ENCODE peak calls at places on chromosomes 13 and 19, in five cellular contexts. P, S, C, O and D are unnamed samples. For H3K36me3, the result is how much of the 10 kb centered on the place peaks cover.

GRCh38 chr13:23567792-23568480 is 2.3 kb upstream of the TNFRSF19 start:
- DNase-seq in P (no peak), S (no peak), C (no peak), O (no peak), D (no peak)

GRCh38 chr13:69677343-69677742 is 430.3 kb upstream of the ATXN8OS start:
- DNase-seq in P (no peak), S (no peak), C (no peak), O (no peak), D (no peak)

GRCh38 chr13:53343345-53343744 is 314.7 kb downstream of the OLFM4 start:
- DNase-seq in P (no peak), S (no peak), C (no peak), O (no peak), D (peak)

GRCh38 chr19:30664358-30665058 is 292.3 kb downstream of the ZNF536 start:
- DNase-seq in P (peak), S (no peak), C (no peak), O (no peak), D (no peak)

GRCh38 chr19:4319067-4319718 is 14.8 kb downstream of the FSD1 start:
- DNase-seq in P (no peak), S (no peak), C (no peak), O (no peak), D (no peak)

GRCh38 chr13:52869050-52869449 is 20.6 kb upstream of the PCDH8 start:
- DNase-seq in P (no peak), S (no peak), C (no peak), O (no peak), D (no peak)

GRCh38 chr13:80131204-80131603 is 209.7 kb downstream of the SPRY2 start:
- DNase-seq in P (peak), S (no peak), C (peak), O (no peak), D (no peak)

GRCh38 chr13:20389696-20390525 is 135.7 kb downstream of the CRYL1 start:
- DNase-seq in P (no peak), S (no peak), C (no peak), O (no peak), D (no peak)

GRCh38 chr13:41107104-41107571 is 25.5 kb downstream of the KBTBD6 start:
- DNase-seq in P (no peak), S (no peak), C (no peak), O (no peak), D (no peak)

DNA sequence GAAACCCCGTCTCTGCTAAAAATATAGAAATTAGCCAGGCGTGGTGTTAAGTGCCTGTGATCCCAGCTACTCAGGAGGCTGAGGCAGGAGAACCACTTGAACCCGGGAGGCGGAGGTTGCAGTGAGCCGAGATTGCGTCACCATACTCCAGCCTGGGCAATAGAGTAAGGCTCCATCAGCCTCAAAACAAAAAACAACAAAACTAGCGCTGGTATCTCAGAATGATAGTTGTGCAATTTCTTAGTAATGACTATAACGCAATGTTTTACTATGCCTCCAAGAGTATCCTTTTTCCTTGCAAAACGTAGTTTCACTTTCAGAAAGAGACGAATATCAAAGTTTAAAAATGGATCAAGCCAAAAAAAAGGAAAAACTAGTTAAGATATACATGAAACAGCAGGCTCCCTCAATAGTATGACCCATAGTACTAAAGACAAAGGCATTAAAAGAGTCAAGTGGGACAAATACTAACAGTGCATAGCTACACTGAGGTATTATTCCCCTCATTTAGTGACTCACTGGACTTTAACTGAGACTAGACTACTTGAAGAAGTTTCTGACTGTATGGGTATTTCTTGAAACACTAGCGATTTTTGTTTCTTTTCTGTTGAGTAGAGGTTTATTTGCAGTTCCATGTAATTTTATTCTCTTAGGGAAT is 10.5 kb upstream of the ITM2B start:
- DNase-seq in P (no peak), S (no peak), C (peak), O (no peak), D (no peak)
- H3K4me3 ChIP-seq in P (no peak), S (peak), C (peak), O (peak), D (no peak)

GRCh38 chr13:110457361-110457760 is 104.2 kb downstream of the RAB20 start:
- DNase-seq in P (peak), S (no peak), C (no peak), O (no peak), D (no peak)
- H3K36me3 ChIP-seq in P (under half), S (under half), C (half or more), O (under half), D (under half)

DNA sequence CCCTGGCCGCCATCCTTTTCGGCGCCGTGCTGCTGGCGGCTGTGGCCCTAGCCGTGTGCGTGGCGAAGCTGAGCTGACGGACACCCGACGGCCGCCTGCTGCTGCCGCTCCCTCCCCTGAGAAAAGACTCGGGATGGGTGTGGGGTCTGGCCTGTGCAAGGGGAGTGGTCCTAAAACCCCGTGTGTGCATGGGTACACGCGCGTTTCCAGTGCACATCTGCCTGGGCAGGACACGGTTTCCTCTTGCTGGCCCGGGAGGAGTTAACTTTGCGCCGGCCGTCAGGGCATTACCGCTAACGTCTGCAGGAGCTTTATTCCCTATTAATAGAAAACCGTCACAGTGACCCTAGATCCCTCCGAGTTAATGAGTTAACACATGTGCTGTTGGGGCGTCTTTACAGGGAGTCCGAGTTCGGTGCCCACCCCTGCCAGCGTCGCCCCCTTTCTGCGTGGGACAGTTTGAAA is 1.3 kb downstream of the RGS9BP start:
- DNase-seq in P (no peak), S (no peak), C (no peak), O (no peak), D (no peak)
- H3K4me3 ChIP-seq in P (no peak), S (no peak), C (peak), O (no peak), D (peak)

DNA sequence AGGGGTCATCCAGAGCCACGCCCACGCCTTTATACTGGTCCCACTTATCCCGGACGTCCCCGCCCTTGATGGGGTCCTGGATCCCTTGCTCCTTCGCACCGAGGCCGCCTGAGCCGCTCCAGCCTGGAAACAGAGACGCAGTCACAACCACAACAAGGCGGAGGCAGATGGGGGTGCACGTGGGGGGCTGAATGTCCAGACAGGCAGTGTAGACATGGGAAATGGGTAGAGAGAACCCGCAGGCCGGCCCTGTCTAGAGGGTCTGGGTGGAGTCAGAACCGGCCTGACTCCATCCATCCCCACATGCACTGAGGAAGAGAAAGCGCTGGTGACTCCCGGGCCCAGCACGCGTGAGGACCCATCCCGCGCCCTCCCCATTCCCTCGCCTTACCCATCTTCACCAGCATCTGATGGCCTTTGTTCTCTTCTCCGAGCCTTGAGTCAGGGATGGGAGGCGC is 23.0 kb downstream of the CHERP start:
- DNase-seq in P (no peak), S (no peak), C (no peak), O (no peak), D (no peak)
- H3K36me3 ChIP-seq in P (under half), S (under half), C (half or more), O (under half), D (half or more)

GRCh38 chr13:97307544-97307881 is 85.4 kb downstream of the MBNL2 start:
- DNase-seq in P (no peak), S (no peak), C (no peak), O (no peak), D (no peak)
- H3K4me3 ChIP-seq in P (no peak), S (no peak), C (no peak), O (no peak), D (no peak)

GRCh38 chr19:10829967-10830366 is 6.0 kb downstream of the TMED1 start:
- DNase-seq in P (no peak), S (no peak), C (no peak), O (no peak), D (no peak)

GRCh38 chr19:10831980-10832658 is 3.9 kb downstream of the TMED1 start:
- DNase-seq in P (no peak), S (no peak), C (no peak), O (no peak), D (no peak)

GRCh38 chr19:10828981-10829821 is 6.8 kb downstream of the TMED1 start:
- DNase-seq in P (no peak), S (no peak), C (no peak), O (no peak), D (no peak)

GRCh38 chr19:10830941-10831779 is 4.9 kb downstream of the TMED1 start:
- DNase-seq in P (no peak), S (no peak), C (no peak), O (no peak), D (no peak)

GRCh38 chr19:10830370-10830769 is 5.6 kb downstream of the TMED1 start:
- DNase-seq in P (no peak), S (no peak), C (no peak), O (no peak), D (no peak)
- H3K36me3 ChIP-seq in P (under half), S (under half), C (half or more), O (under half), D (under half)

GRCh38 chr19:18225355-18225701 is 910 bp downstream of the PDE4C start:
- DNase-seq in P (no peak), S (no peak), C (no peak), O (no peak), D (no peak)
- H3K4me3 ChIP-seq in P (no peak), S (no peak), C (no peak), O (no peak), D (no peak)

GRCh38 chr19:1636325-1637236 is 15.8 kb downstream of the TCF3 start:
- DNase-seq in P (no peak), S (no peak), C (no peak), O (no peak), D (no peak)

GRCh38 chr19:1634242-1634937 is 18.0 kb downstream of the TCF3 start:
- DNase-seq in P (no peak), S (no peak), C (no peak), O (no peak), D (no peak)

GRCh38 chr19:1632462-1633268 is 19.8 kb downstream of the TCF3 start:
- DNase-seq in P (no peak), S (no peak), C (no peak), O (no peak), D (no peak)

GRCh38 chr19:1633269-1633606 is 19.2 kb downstream of the TCF3 start:
- DNase-seq in P (no peak), S (no peak), C (no peak), O (no peak), D (no peak)

DNA sequence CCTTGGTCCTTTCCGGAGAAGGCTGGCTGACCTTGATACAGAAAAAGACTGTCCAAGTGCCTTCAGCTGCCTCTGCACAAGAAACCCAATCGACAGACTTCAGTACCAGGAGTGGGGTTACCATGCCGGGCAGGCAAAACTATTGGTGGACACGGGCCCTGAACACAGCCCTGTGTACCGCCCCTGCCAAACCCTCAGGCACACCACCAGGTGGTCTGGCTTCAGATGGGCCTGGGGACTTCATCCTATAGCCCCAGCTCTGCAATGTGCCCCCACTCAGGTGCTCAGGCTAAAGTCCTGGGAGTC is 17.5 kb downstream of the TCF3 start:
- DNase-seq in P (no peak), S (no peak), C (no peak), O (no peak), D (no peak)
- H3K36me3 ChIP-seq in P (under half), S (under half), C (under half), O (under half), D (under half)